ENCODE peak calls at places on chromosomes 16 and 17, in five cellular contexts. One of them, this sample, is unnamed.

GRCh38 chr16:19346335-19346922 is 60.9 kb downstream of the CLEC19A start:
- DNase-seq in HCT116: no peak
- DNase-seq in neural progenitor cell: no peak
- DNase-seq in neuronal stem cell: no peak
- DNase-seq in PC-3: no peak
- DNase-seq in this sample: no peak

GRCh38 chr16:4233431-4233830 is 8.4 kb downstream of the SRL start:
- DNase-seq in neural progenitor cell: no peak
- DNase-seq in PC-3: no peak
- DNase-seq in neuronal stem cell: no peak
- DNase-seq in HCT116: no peak
- DNase-seq in this sample: no peak

GRCh38 chr16:81446318-81447275 is 2.0 kb downstream of the CMIP start:
- DNase-seq in PC-3: peak; percentile 83
- DNase-seq in HCT116: no peak
- DNase-seq in neural progenitor cell: no peak
- DNase-seq in neuronal stem cell: no peak
- DNase-seq in this sample: no peak

GRCh38 chr17:81651692-81652091 is 4.7 kb downstream of the PDE6G start:
- DNase-seq in neuronal stem cell: no peak
- DNase-seq in PC-3: peak; percentile 86
- DNase-seq in HCT116: no peak
- DNase-seq in neural progenitor cell: no peak
- DNase-seq in this sample: no peak

GRCh38 chr16:3223913-3224515 is 10.9 kb downstream of the ZNF200 start:
- DNase-seq in neural progenitor cell: no peak
- DNase-seq in HCT116: no peak
- DNase-seq in PC-3: no peak
- DNase-seq in neuronal stem cell: no peak
- DNase-seq in this sample: no peak

GRCh38 chr17:29848737-29849136 is 81.3 kb downstream of the SSH2 start:
- DNase-seq in neuronal stem cell: no peak
- DNase-seq in neural progenitor cell: no peak
- DNase-seq in PC-3: no peak
- DNase-seq in HCT116: no peak
- DNase-seq in this sample: no peak

GRCh38 chr17:21287703-21288449 is 3.4 kb downstream of the MAP2K3 start:
- DNase-seq in PC-3: peak; percentile 100
- DNase-seq in HCT116: peak; percentile 96
- DNase-seq in neuronal stem cell: no peak
- DNase-seq in neural progenitor cell: no peak
- DNase-seq in this sample: peak; percentile 82

GRCh38 chr16:67278773-67279295 is 498 bp upstream of the PLEKHG4 start:
- DNase-seq in HCT116: no peak
- DNase-seq in neural progenitor cell: peak; percentile 28
- DNase-seq in neuronal stem cell: no peak
- DNase-seq in PC-3: no peak
- DNase-seq in this sample: no peak

GRCh38 chr17:4566785-4567184 is 6.4 kb upstream of the GGT6 start:
- DNase-seq in PC-3: peak; percentile 71
- DNase-seq in neuronal stem cell: peak; percentile 58
- DNase-seq in neural progenitor cell: peak; percentile 76
- DNase-seq in HCT116: peak; percentile 66
- DNase-seq in this sample: no peak

GRCh38 chr17:67821871-67822367 is 3.4 kb upstream of the BPTF start:
- DNase-seq in HCT116: no peak
- DNase-seq in PC-3: no peak
- DNase-seq in neural progenitor cell: no peak
- DNase-seq in neuronal stem cell: no peak
- DNase-seq in this sample: no peak

GRCh38 chr16:12786077-12786476 is 17.6 kb downstream of the CPPED1 start:
- DNase-seq in PC-3: no peak
- DNase-seq in HCT116: no peak
- DNase-seq in neuronal stem cell: no peak
- DNase-seq in neural progenitor cell: no peak
- DNase-seq in this sample: no peak

GRCh38 chr17:39781814-39782213 is 44.1 kb downstream of the GRB7 start:
- DNase-seq in neural progenitor cell: no peak
- DNase-seq in neuronal stem cell: no peak
- DNase-seq in PC-3: no peak
- DNase-seq in HCT116: no peak
- DNase-seq in this sample: no peak

GRCh38 chr16:69490707-69491324 is 66.4 kb downstream of the CYB5B start:
- DNase-seq in neuronal stem cell: no peak
- DNase-seq in PC-3: no peak
- DNase-seq in neural progenitor cell: no peak
- DNase-seq in HCT116: no peak
- DNase-seq in this sample: no peak

GRCh38 chr16:81873221-81873620 is 94.1 kb downstream of the PLCG2 start:
- DNase-seq in PC-3: no peak
- DNase-seq in neuronal stem cell: no peak
- DNase-seq in HCT116: no peak
- DNase-seq in neural progenitor cell: no peak
- DNase-seq in this sample: no peak

GRCh38 chr17:75209061-75209460 is 3.6 kb downstream of the NUP85 start:
- DNase-seq in neuronal stem cell: no peak
- DNase-seq in HCT116: no peak
- DNase-seq in PC-3: no peak
- DNase-seq in neural progenitor cell: no peak
- DNase-seq in this sample: no peak

GRCh38 chr17:35520043-35520442 is 17.4 kb downstream of the SLFN12L start:
- DNase-seq in PC-3: no peak
- DNase-seq in HCT116: no peak
- DNase-seq in neuronal stem cell: no peak
- DNase-seq in neural progenitor cell: no peak
- DNase-seq in this sample: no peak

GRCh38 chr17:34226011-34226410 is 29.1 kb upstream of the CCL2 start:
- DNase-seq in neuronal stem cell: no peak
- DNase-seq in HCT116: no peak
- DNase-seq in PC-3: no peak
- DNase-seq in neural progenitor cell: no peak
- DNase-seq in this sample: no peak

GRCh38 chr17:79162012-79162577 is 87.5 kb downstream of the ENGASE start:
- DNase-seq in neural progenitor cell: no peak
- DNase-seq in PC-3: no peak
- DNase-seq in HCT116: no peak
- DNase-seq in neuronal stem cell: no peak
- DNase-seq in this sample: no peak

GRCh38 chr17:17853811-17854527 is 17.2 kb upstream of the SREBF1 start:
- DNase-seq in PC-3: peak; percentile 67
- DNase-seq in neuronal stem cell: no peak
- DNase-seq in HCT116: no peak
- DNase-seq in neural progenitor cell: no peak
- DNase-seq in this sample: no peak

GRCh38 chr16:15966420-15967222 is 17.2 kb downstream of the ABCC1 start:
- DNase-seq in PC-3: peak; percentile 92
- DNase-seq in neural progenitor cell: no peak
- DNase-seq in neuronal stem cell: no peak
- DNase-seq in HCT116: peak; percentile 92
- DNase-seq in this sample: peak; percentile 41

GRCh38 chr16:66248096-66248495 is 118.4 kb upstream of the CDH5 start:
- DNase-seq in HCT116: no peak
- DNase-seq in neuronal stem cell: no peak
- DNase-seq in neural progenitor cell: no peak
- DNase-seq in PC-3: peak; percentile 25
- DNase-seq in this sample: no peak

GRCh38 chr16:20307791-20308190 is 19.5 kb downstream of the GP2 start:
- DNase-seq in neural progenitor cell: no peak
- DNase-seq in HCT116: no peak
- DNase-seq in neuronal stem cell: no peak
- DNase-seq in PC-3: no peak
- DNase-seq in this sample: no peak

GRCh38 chr17:65404761-65405160 is 156.7 kb downstream of the AXIN2 start:
- DNase-seq in neuronal stem cell: no peak
- DNase-seq in neural progenitor cell: no peak
- DNase-seq in PC-3: no peak
- DNase-seq in HCT116: no peak
- DNase-seq in this sample: no peak

GRCh38 chr16:71311553-71312158 is 22.5 kb upstream of the CMTR2 start:
- DNase-seq in PC-3: peak; percentile 17
- DNase-seq in HCT116: no peak
- DNase-seq in neural progenitor cell: peak; percentile 87
- DNase-seq in neuronal stem cell: peak; percentile 80
- DNase-seq in this sample: no peak

GRCh38 chr17:83069931-83070374 is 9.5 kb upstream of the METRNL start:
- DNase-seq in PC-3: no peak
- DNase-seq in HCT116: no peak
- DNase-seq in neuronal stem cell: no peak
- DNase-seq in neural progenitor cell: peak; percentile 31
- DNase-seq in this sample: no peak

GRCh38 chr16:85123891-85124635 is 11.8 kb upstream of the CIBAR2 start:
- DNase-seq in PC-3: peak; percentile 42
- DNase-seq in HCT116: no peak
- DNase-seq in neural progenitor cell: peak; percentile 40
- DNase-seq in neuronal stem cell: no peak
- DNase-seq in this sample: no peak

GRCh38 chr16:11901091-11901490 is 14.7 kb downstream of the GSPT1 start:
- DNase-seq in neuronal stem cell: no peak
- DNase-seq in HCT116: no peak
- DNase-seq in PC-3: no peak
- DNase-seq in neural progenitor cell: no peak
- DNase-seq in this sample: no peak

GRCh38 chr17:57259817-57260216 is 3.5 kb downstream of the MSI2 start:
- DNase-seq in neuronal stem cell: no peak
- DNase-seq in neural progenitor cell: no peak
- DNase-seq in PC-3: no peak
- DNase-seq in HCT116: no peak
- DNase-seq in this sample: no peak

GRCh38 chr16:1633310-1633709 is 21.1 kb downstream of the CRAMP1 start:
- DNase-seq in neuronal stem cell: no peak
- DNase-seq in HCT116: no peak
- DNase-seq in PC-3: no peak
- DNase-seq in neural progenitor cell: no peak
- DNase-seq in this sample: no peak

GRCh38 chr16:82034981-82035612 is at the start of gene HSD17B2:
- DNase-seq in PC-3: peak; percentile 80
- DNase-seq in HCT116: no peak
- DNase-seq in neuronal stem cell: no peak
- DNase-seq in neural progenitor cell: no peak
- DNase-seq in this sample: no peak

GRCh38 chr17:4148611-4149308 is 5.8 kb downstream of the CYB5D2 start:
- DNase-seq in PC-3: no peak
- DNase-seq in neural progenitor cell: no peak
- DNase-seq in HCT116: no peak
- DNase-seq in neuronal stem cell: no peak
- DNase-seq in this sample: no peak

GRCh38 chr17:57422574-57423164 is 166.3 kb downstream of the MSI2 start:
- DNase-seq in neuronal stem cell: no peak
- DNase-seq in HCT116: peak; percentile 89
- DNase-seq in neural progenitor cell: no peak
- DNase-seq in PC-3: peak; percentile 87
- DNase-seq in this sample: no peak

DNA sequence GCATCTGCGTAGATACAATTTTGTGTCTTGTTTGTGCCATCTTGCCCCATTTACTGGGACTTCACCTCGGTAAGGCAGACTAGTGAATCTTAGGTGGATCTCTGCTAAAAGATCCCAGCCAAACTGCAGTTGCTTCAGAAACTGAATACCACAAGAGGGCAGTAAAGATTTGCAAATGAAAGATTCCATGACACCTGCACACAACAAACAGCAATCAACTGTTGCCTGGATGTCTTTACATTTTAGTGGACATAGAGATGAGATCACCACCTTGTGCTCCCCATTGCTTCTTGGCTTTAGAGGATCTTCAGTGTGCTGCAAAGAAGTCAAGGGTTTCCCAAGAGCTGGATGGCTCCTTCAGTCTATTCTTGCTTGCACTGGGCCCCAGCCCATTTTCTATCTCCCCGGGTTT is 119.2 kb upstream of the CACNG5 start:
- DNase-seq in HCT116: peak; percentile 64
- DNase-seq in neural progenitor cell: peak; percentile 82
- DNase-seq in neuronal stem cell: peak; percentile 56
- DNase-seq in PC-3: peak; percentile 92
- DNase-seq in this sample: no peak
- H3K27ac ChIP-seq in HCT116: no peak overlapping the region
- H3K27ac ChIP-seq in neural progenitor cell: no peak overlapping the region
- H3K27ac ChIP-seq in neuronal stem cell: no peak overlapping the region
- H3K27ac ChIP-seq in PC-3: no peak overlapping the region
- H3K27ac ChIP-seq in this sample: no peak overlapping the region

DNA sequence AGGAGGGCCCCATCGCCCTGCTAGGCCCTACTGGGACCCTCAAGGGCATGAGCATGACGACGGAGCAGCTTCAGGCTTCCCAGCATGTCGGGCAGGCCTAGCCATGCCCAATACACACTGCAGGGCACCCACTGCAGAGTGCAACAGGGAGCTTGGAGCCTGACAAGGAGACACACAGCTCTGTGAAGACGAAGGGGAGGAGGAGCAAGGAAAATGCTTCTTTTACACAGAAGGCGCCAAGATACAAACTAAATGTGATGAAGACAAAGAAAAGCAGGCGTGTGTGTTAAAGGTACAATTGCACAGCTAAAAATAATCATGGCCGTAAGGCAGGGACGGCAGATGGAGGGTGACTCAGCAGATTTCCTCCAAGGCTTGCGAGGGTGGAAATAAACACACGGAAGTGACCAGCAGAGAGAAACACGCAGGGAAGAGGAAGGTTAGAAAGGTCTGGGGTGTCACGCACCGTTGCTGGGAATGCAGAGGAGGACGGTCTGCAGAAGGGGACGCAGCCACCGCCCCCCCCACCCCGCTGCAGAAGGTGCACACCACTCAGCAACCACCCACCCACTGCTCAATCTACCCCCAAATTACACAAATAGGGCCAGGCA is 108.5 kb downstream of the ZNF778 start:
- DNase-seq in HCT116: no peak
- DNase-seq in PC-3: peak; percentile 60
- DNase-seq in neuronal stem cell: no peak
- DNase-seq in neural progenitor cell: no peak
- DNase-seq in this sample: no peak
- H3K9ac ChIP-seq in HCT116: peak overlapping the region; percentile 55
- H3K9ac ChIP-seq in PC-3: peak overlapping the region; percentile 92
- H3K9ac ChIP-seq in neuronal stem cell: no peak overlapping the region
- H3K9ac ChIP-seq in neural progenitor cell: no peak overlapping the region
- H3K9ac ChIP-seq in this sample: peak overlapping the region; percentile 25

GRCh38 chr16:68362314-68362913 is 51.6 kb downstream of the PRMT7 start:
- DNase-seq in neural progenitor cell: no peak
- DNase-seq in HCT116: no peak
- DNase-seq in PC-3: no peak
- DNase-seq in neuronal stem cell: no peak
- DNase-seq in this sample: no peak

GRCh38 chr16:68362952-68363846 is 52.4 kb downstream of the PRMT7 start:
- DNase-seq in neural progenitor cell: no peak
- DNase-seq in PC-3: no peak
- DNase-seq in HCT116: no peak
- DNase-seq in neuronal stem cell: no peak
- DNase-seq in this sample: no peak

GRCh38 chr16:68360971-68361370 is 50.2 kb downstream of the PRMT7 start:
- DNase-seq in PC-3: no peak
- DNase-seq in neuronal stem cell: no peak
- DNase-seq in neural progenitor cell: no peak
- DNase-seq in HCT116: no peak
- DNase-seq in this sample: no peak

GRCh38 chr16:68360547-68360946 is 49.7 kb downstream of the PRMT7 start:
- DNase-seq in neuronal stem cell: no peak
- DNase-seq in HCT116: no peak
- DNase-seq in neural progenitor cell: no peak
- DNase-seq in PC-3: no peak
- DNase-seq in this sample: no peak

GRCh38 chr16:68361485-68361884 is 50.7 kb downstream of the PRMT7 start:
- DNase-seq in PC-3: no peak
- DNase-seq in HCT116: no peak
- DNase-seq in neural progenitor cell: no peak
- DNase-seq in neuronal stem cell: no peak
- DNase-seq in this sample: no peak
- H3K4me2 ChIP-seq in PC-3: no peak overlapping the region
- H3K4me2 ChIP-seq in HCT116: no peak overlapping the region
- H3K4me2 ChIP-seq in neural progenitor cell: no peak overlapping the region
- H3K4me2 ChIP-seq in neuronal stem cell: no peak overlapping the region
- H3K4me2 ChIP-seq in this sample: no peak overlapping the region

GRCh38 chr17:41814195-41814594 is 1.4 kb downstream of the FKBP10 start:
- DNase-seq in neuronal stem cell: no peak
- DNase-seq in HCT116: no peak
- DNase-seq in PC-3: no peak
- DNase-seq in neural progenitor cell: no peak
- DNase-seq in this sample: no peak
- H3K27ac ChIP-seq in neuronal stem cell: no peak overlapping the region
- H3K27ac ChIP-seq in HCT116: peak overlapping the region; percentile 97
- H3K27ac ChIP-seq in PC-3: no peak overlapping the region
- H3K27ac ChIP-seq in neural progenitor cell: no peak overlapping the region
- H3K27ac ChIP-seq in this sample: no peak overlapping the region

This sample was measured in keratinocyte.